ENCODE peak calls at places on chromosomes 12 and 14, in seven cellular contexts. K is activated CD8-positive, alpha-beta memory T cell treated with anti-CD3 and anti-CD28 coated beads, Interleukin-2, amount 50 U/mL, for 4 hours; E is uterus; V is colonic mucosa; U is GM23248; C is stimulated activated CD4-positive, alpha-beta T cell treated with anti-CD3 and anti-CD28 coated beads, Interleukin-1b, Interleukin-23, amount 100 ng/mL, for 1 hour; R is T follicular helper cell. A is an unnamed sample.

GRCh38 chr12:108004368-108004767 is 124.7 kb upstream of the WSCD2 start:
- DNase-seq in K (no peak), E (no peak), V (no peak), U (peak), C (no peak), R (no peak), A (no peak)

GRCh38 chr14:88616697-88617096 is 53.9 kb downstream of the ZC3H14 start:
- DNase-seq in K (no peak), E (no peak), V (no peak), U (no peak), C (no peak), R (no peak), A (no peak)

GRCh38 chr14:93736378-93737014 is 51.8 kb downstream of the PRIMA1 start:
- DNase-seq in K (no peak), E (no peak), V (no peak), U (no peak), C (no peak), R (no peak), A (no peak)

GRCh38 chr14:32028599-32028998 is 48.5 kb upstream of the ARHGAP5 start:
- DNase-seq in K (no peak), E (no peak), V (no peak), U (peak), C (no peak), R (no peak), A (no peak)

GRCh38 chr12:75853621-75854020 is 178.0 kb downstream of the PHLDA1 start:
- DNase-seq in K (no peak), E (no peak), V (no peak), U (no peak), C (no peak), R (no peak), A (no peak)

GRCh38 chr14:104427126-104427851 is 152.3 kb upstream of the C14orf180 start:
- DNase-seq in K (no peak), E (no peak), V (no peak), U (no peak), C (no peak), R (no peak), A (no peak)

GRCh38 chr12:114700392-114701103 is 16.6 kb upstream of the TBX3 start:
- DNase-seq in K (no peak), E (no peak), V (no peak), U (no peak), C (no peak), R (no peak), A (no peak)

GRCh38 chr14:36028218-36028617 is 148.3 kb downstream of the PTCSC3 start:
- DNase-seq in K (no peak), E (no peak), V (no peak), U (no peak), C (no peak), R (no peak), A (no peak)

GRCh38 chr14:75736845-75737485 is 75.9 kb downstream of the TTLL5 start:
- DNase-seq in K (no peak), E (no peak), V (no peak), U (no peak), C (no peak), R (no peak), A (no peak)

GRCh38 chr12:26636710-26637328 is 196.2 kb downstream of the ITPR2 start:
- DNase-seq in K (no peak), E (no peak), V (no peak), U (peak), C (no peak), R (no peak), A (no peak)

A was measured in transverse colon.